ENCODE peak calls at places on chromosomes 4 and X, in four cellular contexts. P is fibroblast of lung, D is NCI-H1105, V is EH. F is an unnamed sample.

GRCh38 chr4:27357283-27357682 is 496.6 kb downstream of the STIM2 start:
- DNase-seq in V (peak; percentile 44), D (no peak), P (no peak), F (peak; percentile 37)

GRCh38 chr4:71231073-71231752 is 107.6 kb upstream of the SLC4A4 start:
- DNase-seq in P (peak; percentile 94), D (peak; percentile 45), V (peak; percentile 69), F (peak; percentile 51)

GRCh38 chr4:38467296-38467695 is 196.7 kb upstream of the KLF3 start:
- DNase-seq in P (no peak), V (no peak), D (no peak), F (no peak)

GRCh38 chr4:186144596-186145569 is 40.4 kb downstream of the FAM149A start:
- DNase-seq in V (peak; percentile 41), D (no peak), P (peak; percentile 51), F (peak; percentile 47)

GRCh38 chrX:108396188-108396885 is 41.9 kb downstream of the COL4A6 start:
- DNase-seq in D (no peak), V (peak; percentile 22), P (no peak), F (peak; percentile 51)

GRCh38 chr4:101115841-101116240 is 231.5 kb downstream of the PPP3CA start:
- DNase-seq in P (no peak), D (no peak), V (no peak), F (no peak)

GRCh38 chrX:53481093-53481492 is 46.9 kb upstream of the HSD17B10 start:
- DNase-seq in V (peak; percentile 12), D (peak; percentile 7), P (no peak), F (no peak)

GRCh38 chr4:98577956-98578355 is 80.5 kb downstream of the TSPAN5 start:
- DNase-seq in V (no peak), P (no peak), D (no peak), F (peak; percentile 25)

GRCh38 chr4:74203467-74203866 is 45.5 kb downstream of the MTHFD2L start:
- DNase-seq in D (no peak), V (no peak), P (no peak), F (no peak)

GRCh38 chr4:184815046-184815877 is 10.5 kb downstream of the ACSL1 start:
- DNase-seq in V (peak; percentile 64), P (peak; percentile 67), D (peak; percentile 74), F (peak; percentile 80)

GRCh38 chr4:183959349-183959748 is 54.2 kb downstream of the STOX2 start:
- DNase-seq in D (no peak), V (no peak), P (no peak), F (no peak)

GRCh38 chrX:153851981-153852380 is 21.6 kb upstream of the PDZD4 start:
- DNase-seq in D (no peak), P (no peak), V (no peak), F (no peak)

GRCh38 chrX:45479196-45479834 is 278.6 kb upstream of the DIPK2B start:
- DNase-seq in D (no peak), P (peak; percentile 92), V (peak; percentile 92), F (peak; percentile 93)